ENCODE peak calls at places on chromosome 20, in ten cellular contexts. One of them, this sample, is unnamed.

GRCh38 chr20:60583741-60584140 is 625.5 kb downstream of the CDH26 start:
- DNase-seq in nephron progenitor cell: no peak
- DNase-seq in cardiac fibroblast: no peak
- DNase-seq in transverse colon: no peak
- DNase-seq in IMR-90: no peak
- DNase-seq in uterus: no peak
- DNase-seq in MCF 10A: peak; percentile 3
- DNase-seq in suprapubic skin: no peak
- DNase-seq in K562: no peak
- DNase-seq in Calu3: no peak
- DNase-seq in this sample: no peak

GRCh38 chr20:6265204-6265904 is 142.5 kb upstream of the FERMT1 start:
- DNase-seq in transverse colon: no peak
- DNase-seq in cardiac fibroblast: peak; percentile 86
- DNase-seq in uterus: no peak
- DNase-seq in nephron progenitor cell: no peak
- DNase-seq in K562: no peak
- DNase-seq in Calu3: peak; percentile 6
- DNase-seq in suprapubic skin: no peak
- DNase-seq in MCF 10A: peak; percentile 76
- DNase-seq in IMR-90: peak; percentile 73
- DNase-seq in this sample: no peak

GRCh38 chr20:58058421-58059140 is 169.9 kb downstream of the ANKRD60 start:
- DNase-seq in K562: no peak
- DNase-seq in nephron progenitor cell: no peak
- DNase-seq in MCF 10A: no peak
- DNase-seq in cardiac fibroblast: no peak
- DNase-seq in Calu3: no peak
- DNase-seq in transverse colon: no peak
- DNase-seq in suprapubic skin: no peak
- DNase-seq in uterus: no peak
- DNase-seq in IMR-90: no peak
- DNase-seq in this sample: no peak

GRCh38 chr20:49979030-49979832 is 3.5 kb upstream of the SNAI1 start:
- DNase-seq in transverse colon: peak; percentile 57
- DNase-seq in uterus: peak; percentile 62
- DNase-seq in Calu3: peak; percentile 84
- DNase-seq in IMR-90: no peak
- DNase-seq in K562: peak; percentile 87
- DNase-seq in cardiac fibroblast: no peak
- DNase-seq in MCF 10A: peak; percentile 45
- DNase-seq in nephron progenitor cell: peak; percentile 82
- DNase-seq in suprapubic skin: peak; percentile 77
- DNase-seq in this sample: peak; percentile 79

GRCh38 chr20:54340667-54341081 is 132.8 kb downstream of the PFDN4 start:
- DNase-seq in suprapubic skin: no peak
- DNase-seq in Calu3: no peak
- DNase-seq in MCF 10A: peak; percentile 71
- DNase-seq in uterus: no peak
- DNase-seq in transverse colon: no peak
- DNase-seq in cardiac fibroblast: peak; percentile 49
- DNase-seq in nephron progenitor cell: no peak
- DNase-seq in K562: no peak
- DNase-seq in IMR-90: peak; percentile 84
- DNase-seq in this sample: no peak

GRCh38 chr20:61120595-61121515 is 131.2 kb upstream of the CDH4 start:
- DNase-seq in IMR-90: peak; percentile 69
- DNase-seq in cardiac fibroblast: peak; percentile 20
- DNase-seq in nephron progenitor cell: peak; percentile 55
- DNase-seq in uterus: no peak
- DNase-seq in MCF 10A: peak; percentile 83
- DNase-seq in Calu3: peak; percentile 66
- DNase-seq in K562: no peak
- DNase-seq in transverse colon: no peak
- DNase-seq in suprapubic skin: no peak
- DNase-seq in this sample: peak; percentile 66

GRCh38 chr20:54078296-54078695 is 7.9 kb upstream of the BCAS1 start:
- DNase-seq in transverse colon: no peak
- DNase-seq in MCF 10A: no peak
- DNase-seq in suprapubic skin: no peak
- DNase-seq in uterus: no peak
- DNase-seq in nephron progenitor cell: no peak
- DNase-seq in K562: no peak
- DNase-seq in IMR-90: no peak
- DNase-seq in cardiac fibroblast: no peak
- DNase-seq in Calu3: no peak
- DNase-seq in this sample: peak; percentile 26

GRCh38 chr20:53656653-53657288 is 63.1 kb upstream of the ZNF217 start:
- DNase-seq in IMR-90: peak; percentile 76
- DNase-seq in Calu3: no peak
- DNase-seq in nephron progenitor cell: no peak
- DNase-seq in suprapubic skin: no peak
- DNase-seq in transverse colon: no peak
- DNase-seq in K562: no peak
- DNase-seq in cardiac fibroblast: peak; percentile 71
- DNase-seq in MCF 10A: peak; percentile 67
- DNase-seq in uterus: no peak
- DNase-seq in this sample: no peak

GRCh38 chr20:24160563-24161355 is 172.2 kb upstream of the GGTLC1 start:
- DNase-seq in IMR-90: peak; percentile 63
- DNase-seq in nephron progenitor cell: peak; percentile 51
- DNase-seq in transverse colon: peak; percentile 13
- DNase-seq in suprapubic skin: no peak
- DNase-seq in Calu3: peak; percentile 10
- DNase-seq in cardiac fibroblast: peak; percentile 77
- DNase-seq in MCF 10A: peak; percentile 3
- DNase-seq in K562: peak; percentile 25
- DNase-seq in uterus: peak; percentile 40
- DNase-seq in this sample: peak; percentile 67

GRCh38 chr20:62065669-62066338 is at the start of gene TAF4:
- DNase-seq in MCF 10A: peak; percentile 70
- DNase-seq in transverse colon: peak; percentile 81
- DNase-seq in uterus: peak; percentile 80
- DNase-seq in suprapubic skin: peak; percentile 81
- DNase-seq in nephron progenitor cell: peak; percentile 85
- DNase-seq in IMR-90: peak; percentile 60
- DNase-seq in K562: peak; percentile 98
- DNase-seq in cardiac fibroblast: peak; percentile 81
- DNase-seq in Calu3: peak; percentile 82
- DNase-seq in this sample: peak; percentile 86

GRCh38 chr20:5120189-5120484 is 379 bp upstream of the PCNA start:
- DNase-seq in MCF 10A: no peak
- DNase-seq in transverse colon: no peak
- DNase-seq in uterus: no peak
- DNase-seq in K562: no peak
- DNase-seq in cardiac fibroblast: no peak
- DNase-seq in nephron progenitor cell: no peak
- DNase-seq in Calu3: no peak
- DNase-seq in IMR-90: no peak
- DNase-seq in suprapubic skin: no peak
- DNase-seq in this sample: no peak

GRCh38 chr20:5118220-5119142 is 1.3 kb downstream of the PCNA start:
- DNase-seq in nephron progenitor cell: no peak
- DNase-seq in Calu3: no peak
- DNase-seq in MCF 10A: peak; percentile 4
- DNase-seq in uterus: no peak
- DNase-seq in transverse colon: no peak
- DNase-seq in IMR-90: no peak
- DNase-seq in suprapubic skin: no peak
- DNase-seq in cardiac fibroblast: no peak
- DNase-seq in K562: no peak
- DNase-seq in this sample: no peak

GRCh38 chr20:5119143-5119434 is 669 bp downstream of the PCNA start:
- DNase-seq in suprapubic skin: no peak
- DNase-seq in K562: no peak
- DNase-seq in uterus: no peak
- DNase-seq in MCF 10A: no peak
- DNase-seq in nephron progenitor cell: no peak
- DNase-seq in IMR-90: no peak
- DNase-seq in Calu3: no peak
- DNase-seq in cardiac fibroblast: no peak
- DNase-seq in transverse colon: no peak
- DNase-seq in this sample: no peak

GRCh38 chr20:5116875-5117274 is 2.9 kb downstream of the PCNA start:
- DNase-seq in suprapubic skin: no peak
- DNase-seq in cardiac fibroblast: no peak
- DNase-seq in K562: no peak
- DNase-seq in IMR-90: no peak
- DNase-seq in nephron progenitor cell: no peak
- DNase-seq in Calu3: no peak
- DNase-seq in MCF 10A: no peak
- DNase-seq in uterus: no peak
- DNase-seq in transverse colon: no peak
- DNase-seq in this sample: no peak

GRCh38 chr20:5119435-5120188 is at the start of gene PCNA:
- DNase-seq in cardiac fibroblast: peak; percentile 97
- DNase-seq in uterus: peak; percentile 94
- DNase-seq in transverse colon: peak; percentile 98
- DNase-seq in K562: peak; percentile 84
- DNase-seq in IMR-90: peak; percentile 96
- DNase-seq in nephron progenitor cell: peak; percentile 94
- DNase-seq in MCF 10A: peak; percentile 98
- DNase-seq in Calu3: peak; percentile 91
- DNase-seq in suprapubic skin: peak; percentile 98
- DNase-seq in this sample: peak; percentile 93
- TF ChIP-seq CTCF in cardiac fibroblast: no peak
- TF ChIP-seq CTCF in uterus: no peak
- TF ChIP-seq CTCF in transverse colon: no peak
- TF ChIP-seq CTCF in K562: no peak
- TF ChIP-seq CTCF in IMR-90: no peak
- TF ChIP-seq CTCF in nephron progenitor cell: no peak
- TF ChIP-seq CTCF in MCF 10A: no peak
- TF ChIP-seq CTCF in Calu3: no peak
- TF ChIP-seq CTCF in suprapubic skin: no peak
- TF ChIP-seq CTCF in this sample: no peak

GRCh38 chr20:45080867-45081616 is 19.9 kb downstream of the KCNS1 start:
- DNase-seq in transverse colon: no peak
- DNase-seq in K562: peak; percentile 62
- DNase-seq in uterus: no peak
- DNase-seq in nephron progenitor cell: no peak
- DNase-seq in Calu3: peak; percentile 58
- DNase-seq in suprapubic skin: no peak
- DNase-seq in MCF 10A: peak; percentile 39
- DNase-seq in cardiac fibroblast: no peak
- DNase-seq in IMR-90: peak; percentile 52
- DNase-seq in this sample: peak; percentile 16
- TF ChIP-seq CTCF in transverse colon: peak; percentile 11
- TF ChIP-seq CTCF in K562: peak; percentile 46
- TF ChIP-seq CTCF in uterus: no peak
- TF ChIP-seq CTCF in nephron progenitor cell: peak; percentile 21
- TF ChIP-seq CTCF in Calu3: peak; percentile 69
- TF ChIP-seq CTCF in suprapubic skin: no peak
- TF ChIP-seq CTCF in MCF 10A: peak; percentile 33
- TF ChIP-seq CTCF in cardiac fibroblast: peak; percentile 45
- TF ChIP-seq CTCF in IMR-90: peak; percentile 46
- TF ChIP-seq CTCF in this sample: peak; percentile 50

GRCh38 chr20:11718474-11719094 is 199.1 kb upstream of the BTBD3 start:
- DNase-seq in nephron progenitor cell: no peak
- DNase-seq in suprapubic skin: no peak
- DNase-seq in uterus: no peak
- DNase-seq in cardiac fibroblast: no peak
- DNase-seq in K562: no peak
- DNase-seq in transverse colon: no peak
- DNase-seq in MCF 10A: no peak
- DNase-seq in IMR-90: no peak
- DNase-seq in Calu3: no peak
- DNase-seq in this sample: no peak
- TF ChIP-seq CTCF in nephron progenitor cell: no peak
- TF ChIP-seq CTCF in suprapubic skin: no peak
- TF ChIP-seq CTCF in uterus: no peak
- TF ChIP-seq CTCF in cardiac fibroblast: no peak
- TF ChIP-seq CTCF in K562: no peak
- TF ChIP-seq CTCF in transverse colon: no peak
- TF ChIP-seq CTCF in MCF 10A: no peak
- TF ChIP-seq CTCF in IMR-90: no peak
- TF ChIP-seq CTCF in Calu3: no peak
- TF ChIP-seq CTCF in this sample: no peak

GRCh38 chr20:37729452-37729851 is 35.6 kb downstream of the CTNNBL1 start:
- DNase-seq in suprapubic skin: no peak
- DNase-seq in uterus: no peak
- DNase-seq in nephron progenitor cell: no peak
- DNase-seq in MCF 10A: no peak
- DNase-seq in cardiac fibroblast: no peak
- DNase-seq in IMR-90: no peak
- DNase-seq in Calu3: no peak
- DNase-seq in transverse colon: no peak
- DNase-seq in K562: no peak
- DNase-seq in this sample: no peak
- TF ChIP-seq CTCF in suprapubic skin: no peak
- TF ChIP-seq CTCF in uterus: no peak
- TF ChIP-seq CTCF in nephron progenitor cell: no peak
- TF ChIP-seq CTCF in MCF 10A: no peak
- TF ChIP-seq CTCF in cardiac fibroblast: no peak
- TF ChIP-seq CTCF in IMR-90: no peak
- TF ChIP-seq CTCF in Calu3: no peak
- TF ChIP-seq CTCF in transverse colon: no peak
- TF ChIP-seq CTCF in K562: no peak
- TF ChIP-seq CTCF in this sample: no peak

DNA sequence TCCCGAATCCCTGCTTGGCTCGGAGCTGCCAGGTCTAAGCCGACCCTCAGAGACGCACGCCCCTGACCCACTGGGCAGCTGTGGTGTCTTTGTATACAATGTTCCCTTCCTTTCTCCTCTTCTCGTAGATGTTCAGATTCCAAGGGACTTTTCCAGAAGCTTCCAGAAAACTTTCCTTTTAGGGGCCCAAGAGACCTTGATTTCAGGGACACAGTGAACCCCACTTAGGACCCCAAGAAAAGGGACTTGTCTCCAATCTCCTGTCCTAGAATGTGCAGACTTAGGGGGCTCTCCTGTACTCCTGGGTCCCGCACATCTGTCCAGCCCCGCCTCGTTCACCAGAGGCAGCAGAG is 103.5 kb downstream of the EDN3 start:
- DNase-seq in IMR-90: no peak
- DNase-seq in Calu3: no peak
- DNase-seq in uterus: no peak
- DNase-seq in suprapubic skin: no peak
- DNase-seq in cardiac fibroblast: no peak
- DNase-seq in K562: no peak
- DNase-seq in nephron progenitor cell: no peak
- DNase-seq in transverse colon: no peak
- DNase-seq in MCF 10A: no peak
- DNase-seq in this sample: no peak
- TF ChIP-seq CTCF in IMR-90: no peak
- TF ChIP-seq CTCF in Calu3: no peak
- TF ChIP-seq CTCF in uterus: no peak
- TF ChIP-seq CTCF in suprapubic skin: no peak
- TF ChIP-seq CTCF in cardiac fibroblast: no peak
- TF ChIP-seq CTCF in K562: no peak
- TF ChIP-seq CTCF in nephron progenitor cell: peak; percentile 23
- TF ChIP-seq CTCF in transverse colon: peak; percentile 54
- TF ChIP-seq CTCF in MCF 10A: no peak
- TF ChIP-seq CTCF in this sample: peak; percentile 5

GRCh38 chr20:13995086-13995665 is at the start of gene MACROD2:
- DNase-seq in K562: peak; percentile 4
- DNase-seq in uterus: peak; percentile 91
- DNase-seq in suprapubic skin: peak; percentile 94
- DNase-seq in cardiac fibroblast: peak; percentile 72
- DNase-seq in MCF 10A: peak; percentile 97
- DNase-seq in transverse colon: peak; percentile 96
- DNase-seq in nephron progenitor cell: peak; percentile 99
- DNase-seq in Calu3: peak; percentile 97
- DNase-seq in IMR-90: peak; percentile 16
- DNase-seq in this sample: peak; percentile 99
- TF ChIP-seq CTCF in K562: no peak
- TF ChIP-seq CTCF in uterus: no peak
- TF ChIP-seq CTCF in suprapubic skin: no peak
- TF ChIP-seq CTCF in cardiac fibroblast: no peak
- TF ChIP-seq CTCF in MCF 10A: no peak
- TF ChIP-seq CTCF in transverse colon: peak; percentile 33
- TF ChIP-seq CTCF in nephron progenitor cell: no peak
- TF ChIP-seq CTCF in Calu3: no peak
- TF ChIP-seq CTCF in IMR-90: no peak
- TF ChIP-seq CTCF in this sample: no peak

GRCh38 chr20:36506253-36506652 is 35.1 kb upstream of the MYL9 start:
- DNase-seq in Calu3: peak; percentile 22
- DNase-seq in IMR-90: no peak
- DNase-seq in MCF 10A: peak; percentile 25
- DNase-seq in uterus: no peak
- DNase-seq in suprapubic skin: no peak
- DNase-seq in nephron progenitor cell: no peak
- DNase-seq in transverse colon: no peak
- DNase-seq in K562: peak; percentile 30
- DNase-seq in cardiac fibroblast: no peak
- DNase-seq in this sample: no peak
- TF ChIP-seq CTCF in Calu3: peak; percentile 38
- TF ChIP-seq CTCF in IMR-90: peak; percentile 38
- TF ChIP-seq CTCF in MCF 10A: no peak
- TF ChIP-seq CTCF in uterus: no peak
- TF ChIP-seq CTCF in suprapubic skin: no peak
- TF ChIP-seq CTCF in nephron progenitor cell: no peak
- TF ChIP-seq CTCF in transverse colon: no peak
- TF ChIP-seq CTCF in K562: peak; percentile 50
- TF ChIP-seq CTCF in cardiac fibroblast: peak; percentile 51
- TF ChIP-seq CTCF in this sample: no peak

This sample was measured in endothelial cell.